ENCODE peak calls at places on chromosomes 13 and 19, in five cellular contexts. I, A, E, D and Y are unnamed samples. For H3K4me1, the result is how much of the 10 kb centered on the place peaks cover.

GRCh38 chr19:46365561-46365960 is 18.7 kb downstream of the PPP5C start:
- DNase-seq in D (no peak), I (no peak), A (no peak), E (no peak), Y (no peak)

GRCh38 chr19:45568732-45569131 is 15.9 kb downstream of the OPA3 start:
- DNase-seq in A (no peak), D (no peak), E (no peak), I (no peak), Y (no peak)

GRCh38 chr13:41668130-41668757 is 210.9 kb downstream of the RGCC start:
- DNase-seq in A (peak), E (peak), D (no peak), I (peak), Y (peak)

GRCh38 chr13:20053891-20054290 is 95.4 kb downstream of the ZMYM2 start:
- DNase-seq in A (no peak), I (no peak), D (no peak), E (no peak), Y (no peak)

GRCh38 chr13:68993154-68993553 is 1114.5 kb upstream of the ATXN8OS start:
- DNase-seq in I (no peak), D (no peak), A (no peak), E (no peak), Y (no peak)

GRCh38 chr19:50500060-50500752 is 10.8 kb downstream of the JOSD2 start:
- DNase-seq in D (peak), A (no peak), E (no peak), I (no peak), Y (peak)

GRCh38 chr13:79096099-79096498 is 310.0 kb downstream of the RBM26 start:
- DNase-seq in I (no peak), E (no peak), D (no peak), A (no peak), Y (no peak)

GRCh38 chr13:112761701-112762689 is 72.2 kb downstream of the ATP11A start:
- DNase-seq in A (no peak), D (no peak), E (no peak), I (no peak), Y (no peak)

GRCh38 chr13:20901668-20902437 is 693 bp downstream of the XPO4 start:
- DNase-seq in A (peak), I (no peak), E (peak), D (peak), Y (peak)

GRCh38 chr13:48532473-48533206 is at the start of gene RCBTB2:
- DNase-seq in D (peak), I (peak), E (peak), A (peak), Y (peak)

GRCh38 chr19:13843104-13843921 is 33.6 kb upstream of the NANOS3 start:
- DNase-seq in E (no peak), A (peak), D (peak), I (no peak), Y (no peak)

GRCh38 chr19:8158411-8159074 is 9.2 kb upstream of the FBN3 start:
- DNase-seq in D (no peak), A (peak), I (peak), E (peak), Y (peak)

GRCh38 chr19:55014714-55015113 is 23.4 kb downstream of the GP6 start:
- DNase-seq in D (peak), A (no peak), I (no peak), E (peak), Y (no peak)

GRCh38 chr13:34701919-34702318 is 240.2 kb upstream of the NBEA start:
- DNase-seq in I (no peak), D (no peak), A (no peak), E (no peak), Y (no peak)

GRCh38 chr19:35901854-35902661 is at the start of gene HCST:
- DNase-seq in I (peak), A (peak), D (no peak), E (no peak), Y (peak)

GRCh38 chr19:21608571-21608970 is 103.2 kb downstream of the ZNF429 start:
- DNase-seq in A (no peak), D (no peak), I (no peak), E (no peak), Y (no peak)

GRCh38 chr13:39253774-39254173 is 215.5 kb downstream of the NHLRC3 start:
- DNase-seq in A (no peak), E (no peak), I (no peak), D (no peak), Y (no peak)

GRCh38 chr13:98853791-98854191 is 101.3 kb upstream of the SLC15A1 start:
- DNase-seq in I (no peak), D (no peak), A (peak), E (no peak), Y (no peak)

GRCh38 chr19:15251010-15251748 is 18.9 kb upstream of the EPHX3 start:
- DNase-seq in D (peak), E (peak), I (no peak), A (no peak), Y (no peak)

GRCh38 chr19:47315125-47315821 is 5.6 kb downstream of the C5AR1 start:
- DNase-seq in I (no peak), E (peak), A (peak), D (no peak), Y (no peak)

GRCh38 chr13:75693227-75693626 is 57.1 kb downstream of the LMO7 start:
- DNase-seq in E (no peak), A (no peak), D (no peak), I (no peak), Y (no peak)

GRCh38 chr19:8578642-8579265 is 1.5 kb upstream of the MYO1F start:
- DNase-seq in A (peak), D (peak), I (peak), E (peak), Y (peak)

GRCh38 chr19:47446534-47447469 is 24.9 kb downstream of the SLC8A2 start:
- DNase-seq in I (no peak), A (peak), D (no peak), E (no peak), Y (no peak)

GRCh38 chr13:33285420-33286124 is at the start of gene STARD13:
- DNase-seq in A (peak), I (peak), E (peak), D (peak), Y (no peak)

GRCh38 chr13:27476943-27477681 is 26.7 kb upstream of the MTIF3 start:
- DNase-seq in I (peak), D (no peak), E (no peak), A (no peak), Y (no peak)

GRCh38 chr13:40981361-40981760 is 37.8 kb downstream of the ELF1 start:
- DNase-seq in E (no peak), I (peak), A (no peak), D (no peak), Y (peak)

GRCh38 chr19:13742756-13743155 is 21.6 kb upstream of the MRI1 start:
- DNase-seq in A (no peak), I (no peak), D (no peak), E (no peak), Y (no peak)

DNA sequence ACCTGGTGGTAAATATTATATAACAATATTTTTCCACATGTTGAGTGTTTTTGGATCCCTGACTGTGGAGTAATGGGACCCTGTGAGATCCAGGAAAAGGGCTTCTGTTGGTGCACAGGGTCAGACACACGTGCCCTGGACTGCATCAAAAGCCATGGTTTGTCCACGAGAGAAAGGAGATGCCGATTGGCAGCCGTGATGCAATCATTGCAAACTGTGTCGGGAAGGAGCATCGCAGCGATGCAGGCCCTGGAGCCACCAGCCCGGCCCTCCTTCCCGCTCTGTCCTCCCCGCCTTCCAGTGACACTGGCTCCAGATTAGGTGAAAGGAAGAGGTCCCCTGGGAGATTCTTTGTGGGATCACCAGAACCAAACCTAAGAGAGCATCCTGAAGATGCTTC is 9.1 kb downstream of the COL4A2 start:
- DNase-seq in I (no peak), D (no peak), E (no peak), A (no peak), Y (no peak)
- H3K4me1 ChIP-seq in I (under half), D (half or more), E (under half), A (under half), Y (under half)

GRCh38 chr13:50127726-50128291 is 112.6 kb downstream of the KCNRG start:
- DNase-seq in D (no peak), E (no peak), I (no peak), A (no peak), Y (no peak)

GRCh38 chr13:50128406-50129048 is 113.3 kb downstream of the KCNRG start:
- DNase-seq in D (no peak), E (no peak), I (peak), A (no peak), Y (no peak)

GRCh38 chr13:50126378-50127016 is 111.3 kb downstream of the KCNRG start:
- DNase-seq in E (no peak), A (peak), D (no peak), I (peak), Y (no peak)

GRCh38 chr13:50125556-50126377 is 110.5 kb downstream of the KCNRG start:
- DNase-seq in E (peak), A (peak), D (peak), I (peak), Y (peak)

GRCh38 chr13:50127017-50127725 is 111.9 kb downstream of the KCNRG start:
- DNase-seq in D (peak), E (peak), A (peak), I (peak), Y (peak)
- H3K4me3 ChIP-seq in D (peak), E (no peak), A (peak), I (peak), Y (peak)

GRCh38 chr13:95206116-95206515 is 95.1 kb downstream of the ABCC4 start:
- DNase-seq in D (no peak), I (no peak), A (no peak), E (no peak), Y (no peak)
- H3K4me1 ChIP-seq in D (under half), I (under half), A (under half), E (under half), Y (under half)

DNA sequence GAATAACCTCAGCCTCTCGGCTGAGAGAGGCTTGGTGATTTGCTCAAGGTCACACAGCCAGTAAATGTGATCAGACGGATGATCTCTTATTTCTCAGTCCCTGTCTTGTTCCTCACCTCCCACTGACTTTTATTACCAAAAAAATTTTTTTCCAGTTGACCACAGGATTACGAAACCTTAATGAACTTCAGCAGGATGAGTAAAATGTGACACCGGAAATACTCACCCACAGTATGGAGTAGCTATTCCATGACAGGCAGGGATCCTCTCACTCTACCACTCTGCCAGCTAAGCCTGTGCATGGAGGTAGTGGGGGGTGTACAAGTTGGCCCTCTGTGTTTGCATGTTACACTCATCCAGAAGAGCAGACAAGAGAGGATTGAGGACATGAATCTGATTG is 916.4 kb downstream of the UQCRFS1 start:
- DNase-seq in I (no peak), A (no peak), E (no peak), D (no peak), Y (no peak)
- H3K4me3 ChIP-seq in I (no peak), A (no peak), E (no peak), D (no peak), Y (no peak)

GRCh38 chr19:18364826-18365528 is 21.0 kb upstream of the GDF15 start:
- DNase-seq in A (peak), E (peak), I (no peak), D (peak), Y (no peak)
- H3K4me1 ChIP-seq in A (under half), E (under half), I (under half), D (under half), Y (under half)

DNA sequence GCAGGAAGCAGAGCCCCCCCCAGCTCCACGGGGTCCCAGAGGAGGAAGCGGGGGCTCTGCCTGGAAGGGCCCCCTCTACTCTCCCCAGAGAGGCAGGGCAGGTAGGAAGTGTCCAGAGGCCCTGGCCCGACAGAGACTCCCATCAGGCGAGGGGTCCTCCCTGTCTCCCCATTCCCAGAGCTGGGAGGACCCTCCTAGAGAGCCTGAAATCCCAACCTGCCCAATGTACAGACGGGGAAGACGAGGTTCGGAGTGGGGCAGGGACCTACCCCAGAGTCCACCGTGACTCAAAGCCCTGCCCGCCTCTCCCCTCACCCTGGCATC is 1.1 kb downstream of the TLE2 start:
- DNase-seq in D (no peak), E (no peak), I (no peak), A (peak), Y (no peak)
- H3K4me3 ChIP-seq in D (peak), E (no peak), I (no peak), A (peak), Y (peak)

GRCh38 chr19:39180749-39181148 is 16.0 kb upstream of the NCCRP1 start:
- DNase-seq in A (no peak), I (no peak), E (no peak), D (no peak), Y (no peak)

GRCh38 chr19:39183100-39183499 is 13.7 kb upstream of the NCCRP1 start:
- DNase-seq in A (no peak), E (no peak), I (no peak), D (no peak), Y (no peak)

GRCh38 chr19:39182174-39182505 is 14.6 kb upstream of the NCCRP1 start:
- DNase-seq in D (no peak), E (no peak), I (no peak), A (no peak), Y (no peak)

GRCh38 chr19:39179754-39180153 is 17.0 kb upstream of the NCCRP1 start:
- DNase-seq in D (no peak), E (no peak), A (no peak), I (no peak), Y (no peak)

DNA sequence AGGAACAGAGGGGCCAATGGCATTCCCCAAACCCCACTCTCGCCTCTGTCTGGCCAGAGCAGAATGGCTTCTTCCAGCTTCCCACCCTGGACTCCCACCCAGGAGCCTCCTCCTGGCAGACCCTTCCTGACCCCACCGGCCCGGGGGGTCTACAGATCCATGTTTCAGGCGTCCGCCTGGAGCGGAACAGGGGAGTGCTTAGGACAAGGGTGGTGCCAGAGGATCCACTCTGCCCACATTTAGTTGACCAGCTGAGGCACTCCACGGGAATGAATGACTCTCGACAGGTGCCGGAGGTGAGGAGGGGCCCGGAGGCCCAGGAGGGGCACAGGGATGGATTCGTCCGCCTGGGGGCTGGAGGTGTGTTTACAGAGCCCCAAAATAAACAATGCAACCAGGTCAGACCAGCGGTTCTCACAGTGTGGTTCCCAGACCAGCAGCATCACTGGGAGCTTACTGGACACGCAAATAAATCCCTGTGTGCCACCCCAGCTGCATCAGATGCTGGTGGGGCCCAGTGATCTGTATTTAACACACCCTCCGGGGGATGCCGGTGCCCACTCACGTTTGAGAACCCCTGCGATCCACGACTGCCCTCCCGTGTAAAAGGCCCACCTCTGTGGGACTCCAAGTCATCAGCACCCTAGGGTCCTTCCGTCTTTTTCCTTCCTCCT is 15.1 kb upstream of the NCCRP1 start:
- DNase-seq in E (no peak), I (no peak), D (no peak), A (no peak), Y (no peak)
- H3K4me1 ChIP-seq in E (under half), I (under half), D (under half), A (under half), Y (under half)

GRCh38 chr19:48751835-48752510 is 468 bp downstream of the FUT1 start:
- DNase-seq in I (no peak), A (no peak), D (no peak), E (no peak), Y (no peak)
- H3K4me3 ChIP-seq in I (peak), A (peak), D (peak), E (no peak), Y (peak)